ENCODE peak calls at places on chromosomes 13 and 19, in eight cellular contexts. One of them, this sample, is unnamed.

GRCh38 chr13:40362502-40362901 is 303.9 kb downstream of the FOXO1 start:
- DNase-seq in WTC11: no peak
- DNase-seq in A549: no peak
- DNase-seq in H1: no peak
- DNase-seq in HepG2: no peak
- DNase-seq in K562: no peak
- DNase-seq in GM12878: no peak
- DNase-seq in SK-N-SH: no peak
- DNase-seq in this sample: no peak

GRCh38 chr19:49106648-49107135 is 7.5 kb upstream of the LIN7B start:
- DNase-seq in GM12878: no peak
- DNase-seq in HepG2: peak
- DNase-seq in A549: peak
- DNase-seq in H1: peak
- DNase-seq in SK-N-SH: peak
- DNase-seq in K562: no peak
- DNase-seq in WTC11: peak
- DNase-seq in this sample: peak

GRCh38 chr13:99275093-99275469 is 16.9 kb upstream of the GPR18 start:
- DNase-seq in A549: no peak
- DNase-seq in HepG2: no peak
- DNase-seq in GM12878: no peak
- DNase-seq in K562: no peak
- DNase-seq in H1: no peak
- DNase-seq in SK-N-SH: no peak
- DNase-seq in WTC11: no peak
- DNase-seq in this sample: peak

GRCh38 chr19:33316521-33317284 is 14.4 kb upstream of the CEBPA start:
- DNase-seq in A549: no peak
- DNase-seq in GM12878: no peak
- DNase-seq in H1: no peak
- DNase-seq in HepG2: peak
- DNase-seq in WTC11: no peak
- DNase-seq in SK-N-SH: no peak
- DNase-seq in K562: no peak
- DNase-seq in this sample: no peak

GRCh38 chr13:71517004-71517403 is 350.0 kb downstream of the DACH1 start:
- DNase-seq in WTC11: no peak
- DNase-seq in H1: no peak
- DNase-seq in K562: no peak
- DNase-seq in HepG2: no peak
- DNase-seq in A549: no peak
- DNase-seq in SK-N-SH: no peak
- DNase-seq in GM12878: no peak
- DNase-seq in this sample: no peak

GRCh38 chr13:99796175-99796819 is 175.3 kb downstream of the ZIC5 start:
- DNase-seq in HepG2: peak
- DNase-seq in GM12878: no peak
- DNase-seq in H1: peak
- DNase-seq in A549: no peak
- DNase-seq in SK-N-SH: no peak
- DNase-seq in WTC11: peak
- DNase-seq in K562: peak
- DNase-seq in this sample: peak

GRCh38 chr19:6740589-6741348 is 1.3 kb downstream of the TRIP10 start:
- DNase-seq in H1: no peak
- DNase-seq in WTC11: peak
- DNase-seq in HepG2: no peak
- DNase-seq in A549: no peak
- DNase-seq in SK-N-SH: peak
- DNase-seq in K562: peak
- DNase-seq in GM12878: no peak
- DNase-seq in this sample: peak

GRCh38 chr19:14475251-14476073 is at the start of gene PTGER1:
- DNase-seq in HepG2: no peak
- DNase-seq in A549: no peak
- DNase-seq in K562: peak
- DNase-seq in WTC11: peak
- DNase-seq in H1: peak
- DNase-seq in SK-N-SH: peak
- DNase-seq in GM12878: no peak
- DNase-seq in this sample: peak

GRCh38 chr13:81381560-81381959 is 1040.6 kb upstream of the SPRY2 start:
- DNase-seq in WTC11: no peak
- DNase-seq in K562: no peak
- DNase-seq in GM12878: no peak
- DNase-seq in HepG2: no peak
- DNase-seq in A549: no peak
- DNase-seq in H1: no peak
- DNase-seq in SK-N-SH: no peak
- DNase-seq in this sample: no peak

GRCh38 chr13:108959254-108959653 is 329.8 kb downstream of the MYO16 start:
- DNase-seq in GM12878: no peak
- DNase-seq in A549: no peak
- DNase-seq in SK-N-SH: no peak
- DNase-seq in H1: no peak
- DNase-seq in HepG2: no peak
- DNase-seq in WTC11: no peak
- DNase-seq in K562: no peak
- DNase-seq in this sample: no peak

GRCh38 chr13:46926856-46927625 is 30.2 kb upstream of the HTR2A start:
- DNase-seq in SK-N-SH: no peak
- DNase-seq in H1: no peak
- DNase-seq in K562: no peak
- DNase-seq in HepG2: no peak
- DNase-seq in A549: no peak
- DNase-seq in GM12878: no peak
- DNase-seq in WTC11: no peak
- DNase-seq in this sample: peak

GRCh38 chr13:26471807-26472206 is 85.7 kb upstream of the WASF3 start:
- DNase-seq in HepG2: no peak
- DNase-seq in GM12878: no peak
- DNase-seq in SK-N-SH: no peak
- DNase-seq in K562: no peak
- DNase-seq in H1: peak
- DNase-seq in WTC11: no peak
- DNase-seq in A549: no peak
- DNase-seq in this sample: no peak

GRCh38 chr13:102912599-102912998 is 66.8 kb downstream of the ERCC5 start:
- DNase-seq in SK-N-SH: no peak
- DNase-seq in GM12878: no peak
- DNase-seq in WTC11: no peak
- DNase-seq in A549: no peak
- DNase-seq in H1: no peak
- DNase-seq in HepG2: no peak
- DNase-seq in K562: no peak
- DNase-seq in this sample: no peak

GRCh38 chr13:68234278-68234677 is 1004.1 kb upstream of the PCDH9 start:
- DNase-seq in A549: no peak
- DNase-seq in SK-N-SH: peak
- DNase-seq in K562: no peak
- DNase-seq in H1: no peak
- DNase-seq in WTC11: no peak
- DNase-seq in HepG2: no peak
- DNase-seq in GM12878: no peak
- DNase-seq in this sample: no peak

GRCh38 chr13:27868639-27869435 is 51.0 kb upstream of the PDX1 start:
- DNase-seq in K562: no peak
- DNase-seq in HepG2: no peak
- DNase-seq in WTC11: no peak
- DNase-seq in H1: no peak
- DNase-seq in A549: no peak
- DNase-seq in SK-N-SH: no peak
- DNase-seq in GM12878: no peak
- DNase-seq in this sample: peak

GRCh38 chr19:12782174-12782423 is 6.7 kb upstream of the HOOK2 start:
- DNase-seq in SK-N-SH: no peak
- DNase-seq in K562: no peak
- DNase-seq in GM12878: no peak
- DNase-seq in H1: no peak
- DNase-seq in HepG2: no peak
- DNase-seq in A549: no peak
- DNase-seq in WTC11: no peak
- DNase-seq in this sample: no peak

GRCh38 chr13:83221256-83221655 is 661.0 kb downstream of the SLITRK1 start:
- DNase-seq in WTC11: no peak
- DNase-seq in H1: no peak
- DNase-seq in K562: no peak
- DNase-seq in GM12878: no peak
- DNase-seq in HepG2: no peak
- DNase-seq in A549: no peak
- DNase-seq in SK-N-SH: no peak
- DNase-seq in this sample: no peak

GRCh38 chr19:40506099-40506498 is 39.3 kb downstream of the SPTBN4 start:
- DNase-seq in SK-N-SH: no peak
- DNase-seq in H1: no peak
- DNase-seq in HepG2: no peak
- DNase-seq in K562: no peak
- DNase-seq in WTC11: no peak
- DNase-seq in GM12878: no peak
- DNase-seq in A549: no peak
- DNase-seq in this sample: no peak

DNA sequence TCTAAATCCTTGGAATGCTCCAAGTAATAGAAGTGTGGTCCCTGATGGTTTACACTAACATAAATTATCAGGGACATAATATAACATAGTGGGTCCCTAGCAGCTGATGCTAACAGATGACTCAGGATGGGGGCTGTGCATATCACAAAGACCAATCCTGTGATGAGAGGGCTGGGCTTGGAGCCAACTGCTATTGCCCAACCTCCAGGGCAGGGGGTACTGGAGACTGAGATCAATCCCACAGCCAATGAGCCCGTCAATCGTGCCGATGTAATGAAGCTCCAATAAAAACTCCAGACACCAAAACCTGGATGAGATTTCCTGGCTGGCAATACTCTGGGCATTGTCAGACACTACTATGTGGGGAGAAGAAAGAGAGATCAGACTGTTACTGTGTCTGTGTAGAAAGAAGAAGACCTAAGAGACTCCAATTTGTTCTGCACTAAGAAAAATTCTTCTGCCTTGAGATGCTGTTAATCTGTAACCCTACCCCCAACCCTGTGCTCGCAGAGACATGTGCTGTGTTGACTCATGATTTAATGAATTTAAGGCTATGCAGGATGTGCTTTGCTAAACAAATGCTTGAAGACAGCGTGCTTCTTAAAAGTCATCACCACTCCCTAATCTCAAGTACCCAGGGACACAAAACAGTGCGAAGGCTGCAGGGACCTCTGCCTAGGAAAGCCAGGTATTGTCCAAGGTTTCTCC is 33.4 kb downstream of the ABCC4 start:
- DNase-seq in SK-N-SH: no peak
- DNase-seq in WTC11: no peak
- DNase-seq in K562: peak
- DNase-seq in GM12878: no peak
- DNase-seq in A549: peak
- DNase-seq in HepG2: peak
- DNase-seq in H1: no peak
- DNase-seq in this sample: peak
- TF ChIP-seq USF2 in SK-N-SH: no peak
- TF ChIP-seq USF2 in WTC11: no peak
- TF ChIP-seq USF2 in K562: no peak
- TF ChIP-seq USF2 in GM12878: no peak
- TF ChIP-seq USF2 in A549: no peak
- TF ChIP-seq USF2 in HepG2: no peak
- TF ChIP-seq USF2 in H1: no peak
- TF ChIP-seq USF2 in this sample: peak

DNA sequence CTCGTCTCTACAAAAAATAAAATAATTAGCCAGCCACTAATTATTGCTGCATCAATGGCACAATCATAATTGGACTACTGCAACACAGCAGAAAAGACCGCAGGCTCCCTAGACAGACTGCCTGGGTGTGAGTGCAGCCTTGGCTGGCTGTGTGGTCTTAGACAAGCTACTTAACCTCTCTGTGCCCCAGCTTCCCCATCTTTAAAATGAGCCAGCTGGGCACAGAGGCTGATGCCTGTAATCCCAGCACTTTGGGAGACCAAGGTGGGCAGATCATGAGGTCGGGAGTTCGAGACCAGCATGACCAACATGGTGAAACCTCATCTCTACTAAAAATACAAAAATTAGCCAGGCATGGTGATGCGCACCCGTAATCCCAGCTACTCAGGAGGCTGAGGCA is 19.0 kb downstream of the TEX101 start:
- DNase-seq in SK-N-SH: no peak
- DNase-seq in H1: no peak
- DNase-seq in K562: no peak
- DNase-seq in GM12878: no peak
- DNase-seq in HepG2: no peak
- DNase-seq in WTC11: no peak
- DNase-seq in A549: no peak
- DNase-seq in this sample: no peak
- TF ChIP-seq USF2 in SK-N-SH: no peak
- TF ChIP-seq USF2 in H1: no peak
- TF ChIP-seq USF2 in K562: no peak
- TF ChIP-seq USF2 in GM12878: no peak
- TF ChIP-seq USF2 in HepG2: no peak
- TF ChIP-seq USF2 in WTC11: no peak
- TF ChIP-seq USF2 in A549: no peak
- TF ChIP-seq USF2 in this sample: no peak

GRCh38 chr13:98222081-98222554 is 45.0 kb upstream of the RNF113B start:
- DNase-seq in WTC11: no peak
- DNase-seq in A549: no peak
- DNase-seq in SK-N-SH: no peak
- DNase-seq in GM12878: no peak
- DNase-seq in H1: no peak
- DNase-seq in HepG2: no peak
- DNase-seq in K562: no peak
- DNase-seq in this sample: peak

GRCh38 chr13:98220188-98220765 is 43.2 kb upstream of the RNF113B start:
- DNase-seq in WTC11: no peak
- DNase-seq in HepG2: no peak
- DNase-seq in GM12878: no peak
- DNase-seq in A549: no peak
- DNase-seq in H1: no peak
- DNase-seq in K562: no peak
- DNase-seq in SK-N-SH: no peak
- DNase-seq in this sample: no peak

GRCh38 chr13:98222816-98223215 is 45.7 kb upstream of the RNF113B start:
- DNase-seq in H1: no peak
- DNase-seq in K562: peak
- DNase-seq in WTC11: no peak
- DNase-seq in A549: no peak
- DNase-seq in GM12878: no peak
- DNase-seq in SK-N-SH: no peak
- DNase-seq in HepG2: no peak
- DNase-seq in this sample: no peak

GRCh38 chr13:98219685-98220084 is 42.6 kb upstream of the RNF113B start:
- DNase-seq in H1: no peak
- DNase-seq in A549: no peak
- DNase-seq in GM12878: no peak
- DNase-seq in WTC11: no peak
- DNase-seq in K562: no peak
- DNase-seq in HepG2: no peak
- DNase-seq in SK-N-SH: no peak
- DNase-seq in this sample: no peak

GRCh38 chr13:98221234-98221633 is 44.2 kb upstream of the RNF113B start:
- DNase-seq in GM12878: no peak
- DNase-seq in HepG2: no peak
- DNase-seq in H1: no peak
- DNase-seq in K562: no peak
- DNase-seq in A549: no peak
- DNase-seq in SK-N-SH: no peak
- DNase-seq in WTC11: no peak
- DNase-seq in this sample: no peak
- TF ChIP-seq USF2 in GM12878: no peak
- TF ChIP-seq USF2 in HepG2: no peak
- TF ChIP-seq USF2 in H1: no peak
- TF ChIP-seq USF2 in K562: no peak
- TF ChIP-seq USF2 in A549: no peak
- TF ChIP-seq USF2 in SK-N-SH: no peak
- TF ChIP-seq USF2 in WTC11: no peak
- TF ChIP-seq USF2 in this sample: no peak

GRCh38 chr19:55301459-55302331 is 17.9 kb downstream of the BRSK1 start:
- DNase-seq in SK-N-SH: peak
- DNase-seq in H1: peak
- DNase-seq in HepG2: peak
- DNase-seq in A549: peak
- DNase-seq in GM12878: peak
- DNase-seq in WTC11: peak
- DNase-seq in K562: peak
- DNase-seq in this sample: peak
- TF ChIP-seq USF2 in SK-N-SH: no peak
- TF ChIP-seq USF2 in H1: no peak
- TF ChIP-seq USF2 in HepG2: no peak
- TF ChIP-seq USF2 in A549: no peak
- TF ChIP-seq USF2 in GM12878: no peak
- TF ChIP-seq USF2 in WTC11: no peak
- TF ChIP-seq USF2 in K562: no peak
- TF ChIP-seq USF2 in this sample: no peak